ENCODE peak calls at places on chromosomes 11 and 22, in six cellular contexts. H is stimulated activated CD4-positive, alpha-beta T cell treated with anti-CD3 and anti-CD28 coated beads, TNF-alpha, amount 100 ng/mL, for 24 hours; S is left ventricle myocardium inferior; J is GM04503; W is DMS 273 treated with DMSO at 0.1 percent for 48 hours; R is Calu3. D is an unnamed sample.

GRCh38 chr11:78406568-78407196 is 10.9 kb downstream of the GAB2 start:
- DNase-seq in W (no peak), J (no peak), R (no peak), S (no peak), H (no peak), D (no peak)

GRCh38 chr11:15584158-15584557 is 469.4 kb downstream of the INSC start:
- DNase-seq in H (no peak), R (no peak), J (no peak), S (no peak), W (no peak), D (no peak)

GRCh38 chr11:111331711-111332479 is 33.5 kb downstream of the POU2AF3 start:
- DNase-seq in J (peak), H (no peak), W (no peak), S (no peak), R (no peak), D (no peak)

GRCh38 chr11:35649984-35650383 is 12.6 kb upstream of the TRIM44 start:
- DNase-seq in S (no peak), W (no peak), R (no peak), H (no peak), J (no peak), D (no peak)

GRCh38 chr11:11400635-11401232 is 47.7 kb upstream of the CSNK2A3 start:
- DNase-seq in H (no peak), S (no peak), W (no peak), J (no peak), R (peak), D (no peak)

GRCh38 chr11:12274558-12275197 is 102.7 kb upstream of the PARVA start:
- DNase-seq in H (no peak), R (no peak), J (no peak), S (no peak), W (no peak), D (no peak)

GRCh38 chr11:125346565-125347260 is 149.4 kb downstream of the FEZ1 start:
- DNase-seq in J (no peak), S (no peak), R (no peak), W (no peak), H (no peak), D (no peak)

GRCh38 chr11:108101090-108101775 is 20.1 kb upstream of the ACAT1 start:
- DNase-seq in W (no peak), H (no peak), R (no peak), S (no peak), J (no peak), D (no peak)

GRCh38 chr11:63998558-63999348 is 12.5 kb downstream of the OTUB1 start:
- DNase-seq in W (no peak), H (no peak), S (peak), J (no peak), R (no peak), D (no peak)

GRCh38 chr22:30261134-30261533 is 5.5 kb downstream of the OSM start:
- DNase-seq in J (no peak), S (no peak), H (no peak), W (no peak), R (no peak), D (no peak)

GRCh38 chr22:46180370-46181137 is 30.2 kb downstream of the PPARA start:
- DNase-seq in H (no peak), W (no peak), J (no peak), R (peak), S (no peak), D (no peak)

GRCh38 chr22:45210577-45211431 is 29.9 kb downstream of the KIAA0930 start:
- DNase-seq in W (no peak), R (no peak), H (no peak), J (peak), S (no peak), D (no peak)

GRCh38 chr11:65128182-65129145 is 5.9 kb downstream of the SYVN1 start:
- DNase-seq in H (no peak), S (no peak), J (no peak), R (no peak), W (no peak), D (no peak)

GRCh38 chr11:12469451-12469850 is 92.1 kb downstream of the PARVA start:
- DNase-seq in S (no peak), W (no peak), J (peak), R (no peak), H (no peak), D (no peak)

GRCh38 chr11:36452231-36452630 is 57.8 kb downstream of the TRAF6 start:
- DNase-seq in H (no peak), J (no peak), W (no peak), S (no peak), R (no peak), D (no peak)

GRCh38 chr11:68905421-68906360 is 2.0 kb downstream of the IGHMBP2 start:
- DNase-seq in R (no peak), H (no peak), W (no peak), J (no peak), S (no peak), D (no peak)

GRCh38 chr11:66119348-66120133 is 49.5 kb downstream of the PACS1 start:
- DNase-seq in R (peak), W (no peak), H (no peak), S (no peak), J (peak), D (no peak)

GRCh38 chr22:41976961-41977566 is 7.8 kb downstream of the SEPTIN3 start:
- DNase-seq in S (no peak), J (no peak), W (no peak), H (no peak), R (no peak), D (no peak)

GRCh38 chr11:122181372-122181771 is 65.4 kb upstream of the BLID start:
- DNase-seq in J (no peak), R (no peak), S (no peak), H (no peak), W (no peak), D (no peak)

GRCh38 chr22:25898707-25899365 is 156.8 kb downstream of the MYO18B start:
- DNase-seq in H (no peak), W (no peak), S (no peak), R (no peak), J (no peak), D (no peak)

GRCh38 chr11:47986742-47987141 is 6.4 kb downstream of the PTPRJ start:
- DNase-seq in H (no peak), J (no peak), S (no peak), W (no peak), R (peak), D (no peak)

GRCh38 chr11:69295995-69296889 is 2.3 kb downstream of the MYEOV start:
- DNase-seq in J (peak), H (no peak), R (peak), S (peak), W (no peak), D (peak)

GRCh38 chr11:46914363-46914762 is 4.0 kb downstream of the LRP4 start:
- DNase-seq in R (no peak), W (no peak), H (no peak), J (peak), S (peak), D (no peak)

GRCh38 chr11:134956461-134957209 is 544.6 kb upstream of the B3GAT1 start:
- DNase-seq in R (no peak), J (no peak), W (no peak), S (no peak), H (no peak), D (no peak)

GRCh38 chr11:130001491-130002351 is 914 bp downstream of the PRDM10 start:
- DNase-seq in R (peak), S (peak), J (no peak), H (peak), W (no peak), D (no peak)

GRCh38 chr11:115711021-115711420 is 206.8 kb upstream of the CADM1 start:
- DNase-seq in S (no peak), W (peak), H (no peak), R (no peak), J (no peak), D (no peak)

GRCh38 chr11:14189874-14190273 is 169.1 kb downstream of the RRAS2 start:
- DNase-seq in W (no peak), S (peak), J (no peak), H (no peak), R (no peak), D (peak)

GRCh38 chr11:86793307-86793706 is 7.0 kb upstream of the PRSS23 start:
- DNase-seq in W (no peak), J (no peak), R (no peak), S (no peak), H (no peak), D (no peak)

GRCh38 chr22:35156945-35157344 is 91.0 kb downstream of the ISX start:
- DNase-seq in S (no peak), H (no peak), W (no peak), R (no peak), J (no peak), D (no peak)

D was measured in ascending aorta.